ENCODE peak calls at places on chromosomes 16 and 17, in four cellular contexts. O is IMR-90, F is fibroblast of lung, A is thoracic aorta. N is an unnamed sample.

GRCh38 chr17:77836557-77837041 is 121.9 kb upstream of the TNRC6C start:
- DNase-seq in A (no peak), O (peak; percentile 60), F (peak; percentile 15), N (no peak)

GRCh38 chr17:40090234-40091111 is 9.9 kb downstream of the NR1D1 start:
- DNase-seq in F (no peak), O (no peak), A (no peak), N (no peak)

GRCh38 chr17:28937044-28937729 is 14.1 kb downstream of the PHF12 start:
- DNase-seq in F (peak; percentile 61), A (no peak), O (peak; percentile 41), N (no peak)

GRCh38 chr17:79131274-79131635 is 56.6 kb downstream of the ENGASE start:
- DNase-seq in O (no peak), A (no peak), F (no peak), N (no peak)

GRCh38 chr16:12449795-12450194 is 353.9 kb downstream of the CPPED1 start:
- DNase-seq in O (peak; percentile 24), A (no peak), F (no peak), N (no peak)

GRCh38 chr17:29760771-29761682 is 138.3 kb upstream of the CORO6 start:
- DNase-seq in O (peak; percentile 83), F (peak; percentile 89), A (peak; percentile 67), N (peak; percentile 96)

GRCh38 chr17:39152134-39152884 is 872 bp upstream of the PLXDC1 start:
- DNase-seq in A (no peak), O (no peak), F (no peak), N (no peak)

GRCh38 chr17:75182569-75183436 is at the start of gene SUMO2:
- DNase-seq in F (peak; percentile 96), O (peak; percentile 94), A (peak; percentile 72), N (peak; percentile 99)

GRCh38 chr16:13316008-13316407 is 414.6 kb downstream of the SHISA9 start:
- DNase-seq in O (no peak), A (no peak), F (no peak), N (no peak)

GRCh38 chr17:21680366-21680765 is 12.0 kb upstream of the KCNJ18 start:
- DNase-seq in O (no peak), F (no peak), A (no peak), N (no peak)

GRCh38 chr17:58300336-58300735 is 19.6 kb upstream of the MPO start:
- DNase-seq in O (no peak), F (no peak), A (no peak), N (no peak)

GRCh38 chr17:76623271-76624146 is 20.0 kb downstream of the ST6GALNAC1 start:
- DNase-seq in F (peak; percentile 69), O (peak; percentile 60), A (peak; percentile 20), N (peak; percentile 88)
- TF ChIP-seq CTCF in F (peak; percentile 96), O (peak; percentile 94), A (peak; percentile 92), N (peak; percentile 97)

GRCh38 chr17:55304171-55304859 is 39.6 kb downstream of the HLF start:
- DNase-seq in A (no peak), O (no peak), F (no peak), N (no peak)

GRCh38 chr17:55303008-55303493 is 38.3 kb downstream of the HLF start:
- DNase-seq in O (no peak), A (no peak), F (no peak), N (no peak)

GRCh38 chr17:55302407-55302787 is 37.6 kb downstream of the HLF start:
- DNase-seq in A (no peak), O (no peak), F (no peak), N (no peak)

GRCh38 chr17:55305321-55306087 is 40.7 kb downstream of the HLF start:
- DNase-seq in O (no peak), A (no peak), F (no peak), N (no peak)

GRCh38 chr17:55303701-55304145 is 39.0 kb downstream of the HLF start:
- DNase-seq in A (no peak), F (peak; percentile 15), O (peak; percentile 13), N (no peak)
- TF ChIP-seq CTCF in A (no peak), F (no peak), O (peak; percentile 19), N (no peak)

GRCh38 chr17:67245694-67246397 is 850 bp upstream of the HELZ start:
- DNase-seq in A (no peak), O (no peak), F (no peak), N (peak; percentile 58)
- TF ChIP-seq CTCF in A (peak; percentile 6), O (no peak), F (no peak), N (no peak)

GRCh38 chr16:50525716-50526115 is 22.5 kb upstream of the NKD1 start:
- DNase-seq in A (no peak), F (no peak), O (no peak), N (no peak)

GRCh38 chr16:50529334-50529733 is 18.9 kb upstream of the NKD1 start:
- DNase-seq in F (no peak), A (no peak), O (no peak), N (no peak)

GRCh38 chr16:50528820-50529219 is 19.4 kb upstream of the NKD1 start:
- DNase-seq in F (no peak), A (no peak), O (no peak), N (no peak)

GRCh38 chr16:50526249-50526648 is 21.9 kb upstream of the NKD1 start:
- DNase-seq in O (no peak), F (no peak), A (no peak), N (no peak)

GRCh38 chr16:50526796-50527195 is 21.4 kb upstream of the NKD1 start:
- DNase-seq in O (no peak), A (no peak), F (no peak), N (no peak)
- TF ChIP-seq CTCF in O (no peak), A (no peak), F (no peak), N (no peak)

GRCh38 chr17:1470071-1470773 is 14.2 kb upstream of the CRK start:
- DNase-seq in O (no peak), A (no peak), F (no peak), N (no peak)
- TF ChIP-seq CTCF in O (no peak), A (no peak), F (no peak), N (no peak)

GRCh38 chr16:2156849-2157224 is 1.3 kb downstream of the TRAF7 start:
- DNase-seq in A (no peak), F (no peak), O (no peak), N (no peak)

GRCh38 chr16:2152695-2153506 is 2.7 kb upstream of the TRAF7 start:
- DNase-seq in A (no peak), O (no peak), F (no peak), N (no peak)

GRCh38 chr16:2155091-2156024 is at the start of gene TRAF7:
- DNase-seq in O (peak; percentile 100), F (peak; percentile 100), A (peak; percentile 99), N (peak; percentile 99)

GRCh38 chr16:2156025-2156848 is 655 bp downstream of the TRAF7 start:
- DNase-seq in A (no peak), F (peak; percentile 69), O (peak; percentile 76), N (no peak)

GRCh38 chr16:2154533-2155090 is 970 bp upstream of the TRAF7 start:
- DNase-seq in F (peak; percentile 31), A (no peak), O (no peak), N (no peak)
- TF ChIP-seq CTCF in F (no peak), A (no peak), O (no peak), N (no peak)

GRCh38 chr16:17469011-17469741 is 1.6 kb downstream of the XYLT1 start:
- DNase-seq in F (peak; percentile 53), O (peak; percentile 80), A (no peak), N (no peak)
- TF ChIP-seq CTCF in F (no peak), O (no peak), A (no peak), N (no peak)

GRCh38 chr17:74085434-74085833 is 118.0 kb upstream of the RPL38 start:
- DNase-seq in A (no peak), O (no peak), F (no peak), N (no peak)
- TF ChIP-seq CTCF in A (no peak), O (no peak), F (no peak), N (no peak)

GRCh38 chr16:75238853-75239371 is 12.5 kb downstream of the BCAR1 start:
- DNase-seq in O (no peak), F (peak; percentile 31), A (no peak), N (no peak)
- TF ChIP-seq CTCF in O (peak; percentile 29), F (peak; percentile 6), A (peak; percentile 51), N (no peak)